ENCODE peak calls at places on chromosomes 6 and 20, in five cellular contexts. P, G, Y, K and R are unnamed samples.

GRCh38 chr20:45311589-45312211 is 3.6 kb upstream of the MATN4 start:
- DNase-seq in Y (peak), G (peak), K (peak), P (peak), R (no peak)

GRCh38 chr20:10555865-10556308 is 117.9 kb downstream of the JAG1 start:
- DNase-seq in Y (no peak), G (peak), P (peak), K (no peak), R (no peak)

GRCh38 chr6:142871910-142872331 is 73.1 kb downstream of the HIVEP2 start:
- DNase-seq in K (peak), Y (peak), G (peak), P (peak), R (no peak)

GRCh38 chr6:50965495-50965894 is 146.8 kb downstream of the TFAP2B start:
- DNase-seq in K (no peak), P (no peak), G (no peak), Y (no peak), R (no peak)

GRCh38 chr20:23937303-23938117 is 51.1 kb downstream of the GGTLC1 start:
- DNase-seq in G (peak), Y (peak), P (peak), K (peak), R (peak)

GRCh38 chr6:24078200-24078599 is 47.8 kb upstream of the NRSN1 start:
- DNase-seq in Y (no peak), K (peak), G (no peak), P (peak), R (no peak)

GRCh38 chr20:31661625-31662371 is 24.1 kb downstream of the COX4I2 start:
- DNase-seq in Y (peak), G (peak), K (peak), P (peak), R (no peak)

GRCh38 chr20:24452498-24453133 is 16.8 kb upstream of the SYNDIG1 start:
- DNase-seq in G (no peak), K (no peak), P (no peak), Y (no peak), R (no peak)

GRCh38 chr20:62235777-62236157 is 2.6 kb upstream of the OSBPL2 start:
- DNase-seq in G (no peak), K (no peak), P (no peak), Y (no peak), R (no peak)

GRCh38 chr20:326645-327031 is 1.3 kb downstream of the SOX12 start:
- DNase-seq in Y (no peak), G (no peak), K (peak), P (peak), R (no peak)

GRCh38 chr20:53617791-53618489 is 24.3 kb upstream of the ZNF217 start:
- DNase-seq in K (no peak), Y (peak), P (no peak), G (no peak), R (no peak)

GRCh38 chr6:84078335-84078734 is 44.8 kb downstream of the MRAP2 start:
- DNase-seq in G (no peak), P (no peak), K (no peak), Y (no peak), R (no peak)

GRCh38 chr6:20126102-20126752 is 86.0 kb downstream of the MBOAT1 start:
- DNase-seq in Y (no peak), G (no peak), P (no peak), K (no peak), R (peak)

GRCh38 chr6:53648571-53648970 is 17.0 kb downstream of the KLHL31 start:
- DNase-seq in P (no peak), K (no peak), Y (no peak), G (no peak), R (no peak)